ENCODE peak calls at places on chromosomes 5 and 9, in nine cellular contexts. Q is K562, W is GM12878, V is esophagus muscularis mucosa, A is HL-60, N is HCT116, Z is upper lobe of left lung, T is H1, G is transverse colon. M is an unnamed sample.

GRCh38 chr5:159912033-159912800 is 4.1 kb upstream of the ADRA1B start:
- DNase-seq in W (no peak), N (no peak), G (peak), Q (no peak), T (no peak), V (no peak), A (no peak), Z (no peak), M (no peak)

GRCh38 chr5:38529955-38530644 is 26.3 kb downstream of the LIFR start:
- DNase-seq in Z (no peak), T (no peak), N (no peak), G (no peak), A (no peak), W (no peak), V (no peak), Q (no peak), M (no peak)

GRCh38 chr9:74526215-74526614 is 29.1 kb downstream of the RORB start:
- DNase-seq in A (no peak), Q (no peak), W (no peak), V (no peak), T (no peak), G (no peak), Z (no peak), N (no peak), M (no peak)

GRCh38 chr5:107803728-107804127 is 133.0 kb upstream of the EFNA5 start:
- DNase-seq in N (no peak), V (no peak), A (no peak), Z (no peak), G (no peak), Q (no peak), T (no peak), W (no peak), M (no peak)

GRCh38 chr9:72882117-72882775 is 70.6 kb downstream of the ALDH1A1 start:
- DNase-seq in Z (no peak), A (no peak), Q (no peak), V (no peak), T (no peak), N (no peak), G (peak), W (no peak), M (peak)

GRCh38 chr5:56384186-56384585 is 151.1 kb upstream of the ANKRD55 start:
- DNase-seq in Q (no peak), Z (no peak), N (no peak), V (no peak), G (no peak), T (no peak), W (no peak), A (no peak), M (no peak)

GRCh38 chr9:137232510-137232909 is 1.8 kb downstream of the SLC34A3 start:
- DNase-seq in W (no peak), A (no peak), G (no peak), V (no peak), Z (no peak), N (no peak), Q (no peak), T (no peak), M (no peak)

GRCh38 chr9:134168731-134169130 is 4.4 kb upstream of the RNU6ATAC start:
- DNase-seq in N (no peak), Z (no peak), G (no peak), V (no peak), A (no peak), W (no peak), T (no peak), Q (peak), M (no peak)

GRCh38 chr5:158020555-158021418 is 161.8 kb upstream of the CLINT1 start:
- DNase-seq in G (no peak), N (no peak), T (no peak), W (no peak), Q (no peak), Z (no peak), V (no peak), A (no peak), M (no peak)

GRCh38 chr5:110977927-110978326 is 93.6 kb upstream of the TSLP start:
- DNase-seq in A (no peak), Q (no peak), G (no peak), V (no peak), Z (no peak), N (no peak), T (no peak), W (no peak), M (no peak)

GRCh38 chr5:14528115-14528514 is 53.5 kb upstream of the OTULINL start:
- DNase-seq in A (no peak), W (no peak), N (no peak), Z (no peak), Q (no peak), V (no peak), G (no peak), T (no peak), M (no peak)
- TF ChIP-seq POLR2AphosphoS5 in A (no peak), W (no peak), N (no peak), Z (no peak), Q (no peak), V (no peak), G (no peak), T (no peak), M (no peak)

GRCh38 chr9:25677301-25678146 is 720 bp downstream of the TUSC1 start:
- DNase-seq in W (no peak), G (peak), Z (peak), N (no peak), A (no peak), Q (no peak), T (no peak), V (peak), M (peak)

GRCh38 chr9:25681270-25681669 is 3.0 kb upstream of the TUSC1 start:
- DNase-seq in W (no peak), Z (no peak), Q (no peak), N (no peak), T (no peak), G (no peak), V (no peak), A (no peak), M (no peak)

GRCh38 chr9:25678846-25679360 is 659 bp upstream of the TUSC1 start:
- DNase-seq in W (no peak), T (no peak), G (no peak), Q (no peak), N (no peak), A (no peak), Z (no peak), V (no peak), M (no peak)

DNA sequence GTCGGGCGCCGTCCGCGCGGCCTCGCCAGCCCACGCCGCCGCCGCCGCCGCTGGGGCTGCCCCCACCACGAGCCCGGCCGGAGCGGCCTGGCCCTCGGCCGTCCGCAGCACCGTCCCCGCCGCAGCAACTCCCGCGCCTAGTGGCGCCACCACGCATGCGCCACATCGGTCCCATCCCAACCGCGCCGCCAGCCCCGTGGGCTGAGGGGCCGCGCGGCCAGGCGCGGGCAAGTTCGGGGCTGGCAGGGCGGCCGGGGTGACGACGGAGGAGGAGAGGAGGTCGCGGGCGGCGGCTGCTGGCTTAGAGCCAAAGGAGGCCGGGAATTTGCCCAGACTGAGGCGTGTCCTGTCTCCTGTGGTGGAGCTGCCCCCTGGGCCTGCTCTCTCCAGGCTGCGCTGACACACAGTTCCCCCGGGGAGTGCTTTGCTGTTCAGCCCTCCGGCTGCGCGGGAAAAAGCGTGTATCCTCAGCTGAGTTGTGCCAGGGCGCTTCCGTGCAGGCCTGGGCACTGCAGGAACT is at the start of gene TUSC1:
- DNase-seq in G (peak), A (no peak), W (no peak), V (peak), Z (peak), N (no peak), Q (no peak), T (no peak), M (peak)
- TF ChIP-seq POLR2AphosphoS5 in G (peak), A (no peak), W (no peak), V (peak), Z (peak), N (no peak), Q (no peak), T (no peak), M (peak)

GRCh38 chr9:83979812-83980394 is at the start of gene HNRNPK:
- DNase-seq in A (peak), Z (peak), N (peak), T (peak), W (peak), V (peak), G (peak), Q (peak), M (peak)
- TF ChIP-seq POLR2AphosphoS5 in A (peak), Z (no peak), N (no peak), T (peak), W (peak), V (no peak), G (peak), Q (no peak), M (peak)

GRCh38 chr5:177265395-177265794 is 38.1 kb downstream of the RAB24 start:
- DNase-seq in W (no peak), G (no peak), Q (no peak), A (no peak), N (no peak), Z (no peak), T (no peak), V (no peak), M (no peak)

GRCh38 chr5:177269232-177269895 is 34.2 kb downstream of the RAB24 start:
- DNase-seq in W (no peak), N (no peak), T (no peak), Z (no peak), A (no peak), V (no peak), G (no peak), Q (no peak), M (no peak)

GRCh38 chr5:177271113-177271512 is 32.4 kb downstream of the RAB24 start:
- DNase-seq in V (no peak), Q (no peak), G (no peak), W (no peak), A (no peak), T (no peak), Z (no peak), N (no peak), M (no peak)

GRCh38 chr5:177270653-177271052 is 32.9 kb downstream of the RAB24 start:
- DNase-seq in W (no peak), N (no peak), Q (no peak), Z (no peak), A (no peak), V (no peak), T (no peak), G (no peak), M (no peak)

DNA sequence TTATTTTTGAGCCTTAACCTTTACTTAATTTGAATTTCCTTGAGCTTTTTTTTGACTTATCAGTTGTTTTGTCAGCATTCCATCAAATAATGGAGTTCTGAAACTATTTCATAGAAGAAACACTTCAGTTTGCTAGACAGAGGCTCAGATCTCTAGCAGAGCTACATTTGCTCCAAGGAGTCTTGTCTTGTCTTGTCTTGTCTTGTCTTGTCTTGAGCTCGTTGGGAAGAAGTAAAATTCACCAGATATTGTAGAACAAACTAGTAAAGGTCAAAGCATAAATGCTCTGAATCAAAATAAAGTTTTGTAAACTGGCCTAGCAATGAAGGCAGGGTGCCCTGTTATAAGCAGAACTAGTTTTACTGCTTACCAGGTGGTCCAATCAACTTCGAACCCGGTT is 33.5 kb downstream of the RAB24 start:
- DNase-seq in T (no peak), N (no peak), A (no peak), G (no peak), Q (no peak), W (no peak), V (no peak), Z (no peak), M (no peak)
- TF ChIP-seq POLR2AphosphoS5 in T (no peak), N (no peak), A (no peak), G (no peak), Q (no peak), W (no peak), V (no peak), Z (no peak), M (no peak)